ENCODE peak calls at places on chromosomes 4 and X, in eight cellular contexts. W, G, K, R, U, A, F and E are unnamed samples. For H3K4me1, the result is how much of the 10 kb centered on the place peaks cover.

GRCh38 chr4:72567821-72568620 is 1.0 kb downstream of the ADAMTS3 start:
- DNase-seq in W (peak), G (peak), K (peak), R (peak), U (peak), A (peak), F (peak), E (peak)

GRCh38 chr4:139738846-139739613 is 73.4 kb downstream of the MGST2 start:
- DNase-seq in W (no peak), G (no peak), K (no peak), R (no peak), U (no peak), A (no peak), F (no peak), E (no peak)

GRCh38 chr4:165208741-165209388 is 1.5 kb downstream of the KLHL2 start:
- DNase-seq in W (no peak), G (peak), K (peak), R (no peak), U (no peak), A (peak), F (peak), E (no peak)

GRCh38 chr4:168272488-168272887 is 46.1 kb downstream of the DDX60 start:
- DNase-seq in W (no peak), G (no peak), K (no peak), R (no peak), U (no peak), A (no peak), F (no peak), E (no peak)

GRCh38 chr4:166121897-166122296 is 248.9 kb downstream of the TLL1 start:
- DNase-seq in W (no peak), G (no peak), K (no peak), R (no peak), U (no peak), A (no peak), F (no peak), E (no peak)

GRCh38 chr4:2511645-2512131 is 24.8 kb upstream of the FAM193A start:
- DNase-seq in W (no peak), G (no peak), K (no peak), R (no peak), U (no peak), A (no peak), F (no peak), E (no peak)

GRCh38 chr4:56308384-56308783 is 78.9 kb downstream of the AASDH start:
- DNase-seq in W (no peak), G (no peak), K (no peak), R (no peak), U (no peak), A (no peak), F (no peak), E (no peak)

GRCh38 chr4:152780267-152780811 is 585 bp downstream of the ARFIP1 start:
- DNase-seq in W (peak), G (no peak), K (peak), R (no peak), U (no peak), A (peak), F (peak), E (no peak)

GRCh38 chr4:30720021-30720655 is at the start of gene PCDH7:
- DNase-seq in W (peak), G (peak), K (peak), R (peak), U (peak), A (peak), F (peak), E (peak)

DNA sequence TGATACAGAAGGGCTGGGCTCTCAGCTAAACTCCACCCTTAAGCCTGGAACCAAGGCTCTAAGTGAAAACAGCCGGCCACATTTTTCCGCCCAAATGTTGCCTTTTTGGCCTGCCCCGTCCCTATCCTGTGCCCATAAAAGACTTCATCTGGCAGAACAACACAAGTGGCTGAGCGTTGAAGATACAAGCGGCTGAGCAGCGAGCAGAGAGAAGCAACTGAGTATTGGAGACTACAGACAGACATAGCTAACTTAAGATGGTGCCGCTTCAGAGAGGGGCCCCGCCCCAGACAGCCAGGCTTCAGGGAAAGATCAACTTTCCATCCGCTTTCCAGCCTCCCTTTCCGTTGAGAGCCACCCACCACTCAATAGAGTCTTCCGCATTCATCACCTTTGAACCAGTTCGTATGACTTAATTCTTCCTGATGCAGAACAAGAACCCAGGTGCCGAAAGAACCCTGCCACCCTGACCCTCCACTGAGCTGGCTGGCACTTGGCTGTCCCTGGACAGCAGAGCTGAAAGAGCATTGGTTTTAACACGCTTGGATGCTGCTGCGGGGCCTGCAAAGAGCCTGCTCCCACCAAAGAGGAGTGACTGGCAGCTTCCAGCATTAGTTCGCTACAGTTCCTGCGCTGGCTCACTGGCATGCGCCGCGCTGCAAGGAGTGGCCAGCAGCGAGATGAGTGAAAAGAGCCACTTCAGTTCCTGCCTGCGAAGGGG is 853.2 kb upstream of the INTU start:
- DNase-seq in W (no peak), G (no peak), K (no peak), R (no peak), U (peak), A (no peak), F (no peak), E (no peak)
- H3K4me3 ChIP-seq in W (no peak), G (no peak), K (no peak), R (peak), U (no peak), A (no peak), F (no peak), E (no peak)

DNA sequence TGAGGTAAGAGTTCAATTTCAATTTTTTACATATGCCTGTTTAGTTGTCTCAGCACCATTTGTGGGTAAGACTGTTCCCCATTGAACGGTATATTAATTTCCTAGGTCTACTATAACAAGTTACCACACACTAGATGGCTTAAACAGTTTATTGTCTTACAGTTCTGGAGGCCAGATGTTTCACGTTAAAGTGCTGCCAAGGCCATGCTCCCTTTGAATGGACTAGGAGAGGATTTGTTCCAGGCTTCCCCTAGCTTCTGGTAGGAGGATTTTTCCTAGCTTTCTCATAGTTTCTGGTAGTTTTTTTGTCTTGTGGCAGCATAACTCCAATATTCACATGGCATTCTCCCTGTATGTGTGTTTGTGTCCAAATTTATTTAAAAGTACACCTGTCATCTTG is 149.3 kb upstream of the CYSLTR1 start:
- DNase-seq in W (no peak), G (no peak), K (no peak), R (no peak), U (no peak), A (no peak), F (no peak), E (no peak)
- H3K4me1 ChIP-seq in W (under half), G (under half), K (under half), R (under half), U (under half), A (under half), F (under half), E (under half)

DNA sequence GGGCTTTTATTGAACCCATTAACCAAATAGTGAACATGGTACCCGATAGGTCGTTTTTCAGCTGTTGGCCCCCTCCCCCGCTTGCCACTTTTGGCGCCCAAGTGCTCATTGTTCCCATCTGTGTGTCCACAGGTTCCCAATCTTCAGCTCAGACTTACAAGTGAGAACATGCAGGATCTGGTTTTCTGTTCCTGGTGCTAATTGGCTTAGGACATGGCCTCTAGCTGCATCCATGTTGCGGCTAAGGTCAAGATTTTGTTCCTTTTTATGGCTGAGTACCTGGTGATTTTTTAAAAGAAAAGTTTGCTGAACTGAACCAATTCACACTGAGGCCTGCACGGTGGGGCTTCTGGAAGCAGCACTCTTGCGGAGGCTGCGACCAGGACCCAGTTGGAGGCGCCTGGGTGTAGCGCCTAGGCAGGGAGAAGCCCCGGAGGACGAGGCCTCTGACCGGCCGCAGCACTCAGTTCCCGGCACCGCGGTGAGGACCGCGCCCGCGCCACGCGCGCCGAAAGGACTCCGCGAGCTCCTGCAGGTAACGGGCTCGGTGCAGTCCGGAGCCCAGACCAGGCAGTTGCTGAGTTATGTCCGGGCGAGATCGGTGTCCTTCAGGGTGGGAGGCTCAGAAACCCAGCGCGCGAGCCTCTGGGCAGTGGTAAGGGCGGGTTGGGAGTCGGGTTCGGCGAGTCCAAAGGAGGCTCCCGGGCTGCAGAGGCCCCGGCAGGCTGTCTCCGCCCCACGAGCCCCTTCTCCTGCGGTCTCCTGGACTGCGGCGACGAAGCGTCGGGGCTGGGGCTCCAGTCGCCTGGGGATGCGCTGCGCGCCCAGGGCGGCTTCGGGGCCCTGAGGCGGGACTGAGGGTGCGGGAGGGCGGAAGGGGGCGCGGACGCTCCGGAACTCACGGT is 15.8 kb upstream of the SLC25A4 start:
- DNase-seq in W (peak), G (peak), K (peak), R (no peak), U (peak), A (no peak), F (peak), E (peak)
- H3K4me3 ChIP-seq in W (peak), G (peak), K (peak), R (peak), U (peak), A (peak), F (peak), E (peak)

DNA sequence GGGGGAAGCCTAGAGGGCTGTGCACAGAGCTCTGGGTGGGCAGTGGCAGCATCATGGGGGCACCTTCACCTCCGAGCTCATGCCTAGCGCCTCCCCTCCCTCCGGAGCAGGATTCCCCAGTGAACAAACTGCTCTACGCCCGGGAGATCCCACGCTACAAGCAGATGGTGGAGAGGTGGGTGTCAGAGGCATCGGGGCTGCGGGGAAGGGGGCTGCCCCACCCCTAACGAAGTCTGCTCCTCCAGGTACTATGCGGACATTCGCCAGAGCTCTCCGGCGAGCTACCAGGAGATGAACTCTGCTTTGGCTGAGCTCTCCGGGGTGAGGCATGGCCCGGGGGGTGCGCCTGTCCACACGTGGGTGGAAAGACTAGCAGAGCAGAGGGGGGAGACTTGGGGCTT is 2.7 kb upstream of the SRPK3 start:
- DNase-seq in W (no peak), G (no peak), K (no peak), R (no peak), U (peak), A (no peak), F (no peak), E (no peak)
- H3K4me1 ChIP-seq in W (under half), G (under half), K (under half), R (under half), U (under half), A (under half), F (under half), E (under half)

DNA sequence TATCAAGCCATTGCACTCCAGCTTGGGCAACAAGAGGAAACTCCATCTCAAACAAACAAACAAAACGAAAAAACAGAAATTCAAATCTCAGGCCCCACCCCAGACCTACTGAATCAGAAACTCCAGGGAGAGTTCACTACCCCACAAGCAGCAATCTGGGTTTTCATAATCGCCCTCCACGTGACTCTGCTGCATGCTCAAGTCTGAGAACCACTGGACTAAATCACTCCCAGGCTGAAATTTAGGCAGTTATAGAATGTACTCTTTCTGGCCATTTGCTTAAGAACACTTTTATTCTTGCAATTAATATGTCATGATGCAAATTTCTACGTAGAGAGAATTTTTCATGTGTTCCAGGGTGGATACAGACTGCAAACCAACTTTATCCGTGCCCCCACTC is 287.2 kb downstream of the USP46 start:
- DNase-seq in W (no peak), G (no peak), K (no peak), R (no peak), U (no peak), A (no peak), F (no peak), E (no peak)
- H3K4me3 ChIP-seq in W (no peak), G (no peak), K (no peak), R (no peak), U (no peak), A (no peak), F (no peak), E (no peak)

GRCh38 chr4:150235317-150235716 is 157.1 kb downstream of the DCLK2 start:
- DNase-seq in W (peak), G (no peak), K (no peak), R (no peak), U (no peak), A (no peak), F (no peak), E (no peak)
- H3K4me1 ChIP-seq in W (under half), G (under half), K (under half), R (under half), U (under half), A (under half), F (under half), E (under half)

GRCh38 chrX:101080326-101080725 is 1.6 kb downstream of the TMEM35A start:
- DNase-seq in W (no peak), G (no peak), K (no peak), R (no peak), U (no peak), A (no peak), F (no peak), E (no peak)
- H3K4me3 ChIP-seq in W (peak), G (no peak), K (no peak), R (peak), U (no peak), A (no peak), F (peak), E (peak)

GRCh38 chr4:1346781-1347409 is at the start of gene UVSSA:
- DNase-seq in W (peak), G (peak), K (peak), R (peak), U (peak), A (peak), F (peak), E (peak)
- H3K4me1 ChIP-seq in W (under half), G (under half), K (under half), R (under half), U (under half), A (under half), F (under half), E (under half)

GRCh38 chr4:7541414-7541810 is 106.7 kb upstream of the PSAPL1 start:
- DNase-seq in W (no peak), G (no peak), K (no peak), R (no peak), U (no peak), A (no peak), F (no peak), E (no peak)
- H3K4me3 ChIP-seq in W (no peak), G (no peak), K (no peak), R (no peak), U (no peak), A (no peak), F (no peak), E (no peak)